ENCODE peak calls at places on chromosomes 5 and 9, in five cellular contexts. Z, N, A, D and G are unnamed samples.
A peak's percentile ranks its signal among the peaks of the same experiment; 100 is the strongest.

GRCh38 chr9:110180713-110181434 is 27.1 kb downstream of the C9orf152 start:
- DNase-seq in Z (no peak), N (no peak), A (no peak), D (peak; percentile 62), G (no peak)

GRCh38 chr5:171965740-171966139 is 40.7 kb downstream of the FBXW11 start:
- DNase-seq in Z (no peak), N (no peak), A (no peak), D (peak; percentile 19), G (no peak)

GRCh38 chr5:134738963-134739661 is 764 bp downstream of the CAMLG start:
- DNase-seq in Z (peak; percentile 64), N (peak; percentile 21), A (peak; percentile 10), D (peak; percentile 81), G (peak; percentile 20)

GRCh38 chr5:1462358-1462757 is 17.1 kb upstream of the SLC6A3 start:
- DNase-seq in Z (no peak), N (no peak), A (no peak), D (no peak), G (no peak)

GRCh38 chr5:116076496-116076895 is 8.3 kb upstream of the COMMD10 start:
- DNase-seq in Z (no peak), N (no peak), A (no peak), D (no peak), G (no peak)

GRCh38 chr9:89178162-89179120 is at the start of gene SHC3:
- DNase-seq in Z (no peak), N (no peak), A (peak; percentile 26), D (peak; percentile 50), G (no peak)

GRCh38 chr9:1050125-1050895 is at the start of gene DMRT2:
- DNase-seq in Z (peak; percentile 81), N (no peak), A (peak; percentile 91), D (peak; percentile 39), G (no peak)

GRCh38 chr5:142012186-142012785 is 541 bp downstream of the GNPDA1 start:
- DNase-seq in Z (peak; percentile 46), N (peak; percentile 59), A (peak; percentile 45), D (peak; percentile 52), G (peak; percentile 22)

GRCh38 chr5:163134061-163134460 is 303.3 kb upstream of the CCNG1 start:
- DNase-seq in Z (no peak), N (no peak), A (no peak), D (no peak), G (no peak)

GRCh38 chr5:181044662-181045305 is 4.7 kb downstream of the BTNL9 start:
- DNase-seq in Z (no peak), N (no peak), A (no peak), D (no peak), G (no peak)

GRCh38 chr5:109880907-109881685 is 191.4 kb downstream of the MAN2A1 start:
- DNase-seq in Z (no peak), N (no peak), A (no peak), D (peak; percentile 39), G (no peak)

GRCh38 chr5:96963267-96963666 is 27.4 kb downstream of the LNPEP start:
- DNase-seq in Z (no peak), N (no peak), A (no peak), D (peak; percentile 84), G (no peak)

GRCh38 chr9:84153885-84154284 is 173.3 kb downstream of the RMI1 start:
- DNase-seq in Z (no peak), N (no peak), A (no peak), D (no peak), G (no peak)

GRCh38 chr9:121284733-121285451 is 16.9 kb downstream of the GSN start:
- DNase-seq in Z (no peak), N (no peak), A (no peak), D (no peak), G (no peak)

GRCh38 chr5:3036041-3036440 is 284.6 kb upstream of the IRX2 start:
- DNase-seq in Z (no peak), N (no peak), A (no peak), D (no peak), G (no peak)

GRCh38 chr9:137028281-137029057 is 432 bp upstream of the ABCA2 start:
- DNase-seq in Z (no peak), N (peak; percentile 66), A (peak; percentile 65), D (peak; percentile 19), G (peak; percentile 77)
- TF ChIP-seq CTCF in Z (peak; percentile 66), N (no peak), A (no peak), D (no peak), G (no peak)

GRCh38 chr5:169795311-169795710 is 158.2 kb downstream of the DOCK2 start:
- DNase-seq in Z (no peak), N (no peak), A (no peak), D (no peak), G (no peak)
- TF ChIP-seq CTCF in Z (no peak), N (no peak), A (no peak), D (no peak), G (no peak)

GRCh38 chr5:74299833-74300232 is 340.7 kb downstream of the ENC1 start:
- DNase-seq in Z (no peak), N (no peak), A (no peak), D (no peak), G (no peak)
- TF ChIP-seq CTCF in Z (no peak), N (no peak), A (no peak), D (no peak), G (no peak)

GRCh38 chr5:138922494-138922893 is 47.4 kb upstream of the LRRTM2 start:
- DNase-seq in Z (no peak), N (no peak), A (no peak), D (no peak), G (no peak)
- TF ChIP-seq CTCF in Z (no peak), N (no peak), A (no peak), D (no peak), G (no peak)

GRCh38 chr9:87629094-87629493 is 96.8 kb upstream of the CTSL start:
- DNase-seq in Z (no peak), N (no peak), A (no peak), D (no peak), G (no peak)

GRCh38 chr9:87635656-87636501 is 90.0 kb upstream of the CTSL start:
- DNase-seq in Z (no peak), N (no peak), A (no peak), D (no peak), G (no peak)

GRCh38 chr9:87630846-87631245 is 95.1 kb upstream of the CTSL start:
- DNase-seq in Z (no peak), N (no peak), A (no peak), D (no peak), G (no peak)

GRCh38 chr9:87630266-87630665 is 95.7 kb upstream of the CTSL start:
- DNase-seq in Z (no peak), N (no peak), A (no peak), D (no peak), G (no peak)
- TF ChIP-seq CTCF in Z (no peak), N (no peak), A (no peak), D (no peak), G (no peak)

GRCh38 chr5:111772456-111772855 is 15.5 kb upstream of the NREP start:
- DNase-seq in Z (peak; percentile 12), N (no peak), A (no peak), D (no peak), G (no peak)
- TF ChIP-seq CTCF in Z (no peak), N (no peak), A (no peak), D (no peak), G (no peak)

GRCh38 chr5:173191015-173191414 is 44.0 kb downstream of the NKX2-5 start:
- DNase-seq in Z (no peak), N (no peak), A (no peak), D (no peak), G (no peak)

GRCh38 chr5:173188280-173188679 is 43.9 kb downstream of the BNIP1 start:
- DNase-seq in Z (no peak), N (no peak), A (no peak), D (no peak), G (no peak)

GRCh38 chr5:173191561-173191960 is 43.4 kb downstream of the NKX2-5 start:
- DNase-seq in Z (no peak), N (no peak), A (no peak), D (no peak), G (no peak)

GRCh38 chr5:173187054-173187743 is 42.9 kb downstream of the BNIP1 start:
- DNase-seq in Z (no peak), N (no peak), A (no peak), D (no peak), G (no peak)
- TF ChIP-seq CTCF in Z (no peak), N (no peak), A (peak; percentile 16), D (no peak), G (no peak)

DNA sequence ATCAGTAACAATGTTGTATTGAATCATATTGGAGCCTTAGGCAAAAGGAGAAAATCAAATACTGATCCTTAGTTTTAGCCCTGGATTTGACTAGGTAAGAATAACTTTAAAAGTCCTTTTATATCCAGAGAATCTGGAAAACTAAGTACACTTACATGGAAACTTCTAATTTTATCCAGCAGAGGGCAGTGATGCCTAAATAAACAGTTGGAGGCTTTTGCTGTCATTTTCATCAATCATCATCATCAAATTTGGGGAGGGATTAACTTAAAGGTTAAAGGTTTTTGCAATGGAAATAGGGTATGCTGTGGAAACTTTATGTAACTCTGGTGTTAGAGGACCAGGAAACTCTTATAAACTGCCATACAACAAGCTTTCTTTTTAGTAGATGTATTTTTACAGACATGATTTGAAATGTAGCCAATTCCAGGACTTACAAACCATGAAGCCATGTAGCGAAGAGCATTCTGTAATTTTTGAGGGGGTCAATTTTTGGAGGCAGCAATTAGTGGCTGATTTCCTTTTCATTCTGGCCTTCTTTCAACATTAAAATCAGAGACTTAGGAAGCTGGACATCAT is 112.7 kb downstream of the OSTF1 start:
- DNase-seq in Z (peak; percentile 8), N (no peak), A (no peak), D (peak; percentile 62), G (no peak)
- TF ChIP-seq CTCF in Z (peak; percentile 71), N (peak; percentile 65), A (peak; percentile 91), D (peak; percentile 37), G (peak; percentile 46)